ENCODE peak calls at places on chromosome 9, in four cellular contexts. One of them, this sample, is unnamed.
A peak's percentile ranks its signal among the peaks of the same experiment; 100 is the strongest.

GRCh38 chr9:122179054-122179689 is 19.5 kb downstream of the MORN5 start:
- DNase-seq in esophagus muscularis mucosa: no peak
- DNase-seq in heart left ventricle: no peak
- DNase-seq in A549: no peak
- DNase-seq in this sample: no peak

GRCh38 chr9:127931092-127931881 is 710 bp upstream of the PIP5KL1 start:
- DNase-seq in A549: peak; percentile 86
- DNase-seq in heart left ventricle: no peak
- DNase-seq in esophagus muscularis mucosa: no peak
- DNase-seq in this sample: no peak

GRCh38 chr9:70962761-70963445 is 158.5 kb downstream of the TRPM3 start:
- DNase-seq in heart left ventricle: no peak
- DNase-seq in esophagus muscularis mucosa: no peak
- DNase-seq in A549: no peak
- DNase-seq in this sample: no peak

GRCh38 chr9:133125706-133126696 is 5.0 kb upstream of the RALGDS start:
- DNase-seq in A549: no peak
- DNase-seq in heart left ventricle: peak; percentile 64
- DNase-seq in esophagus muscularis mucosa: no peak
- DNase-seq in this sample: no peak

GRCh38 chr9:133823189-133824105 is 85.3 kb upstream of the SARDH start:
- DNase-seq in heart left ventricle: no peak
- DNase-seq in esophagus muscularis mucosa: no peak
- DNase-seq in A549: no peak
- DNase-seq in this sample: no peak

GRCh38 chr9:95316794-95317118 is 753 bp downstream of the FANCC start:
- DNase-seq in A549: peak; percentile 90
- DNase-seq in heart left ventricle: peak; percentile 49
- DNase-seq in esophagus muscularis mucosa: no peak
- DNase-seq in this sample: peak; percentile 62

GRCh38 chr9:38643456-38644173 is 23.2 kb upstream of the ANKRD18A start:
- DNase-seq in esophagus muscularis mucosa: no peak
- DNase-seq in A549: no peak
- DNase-seq in heart left ventricle: no peak
- DNase-seq in this sample: no peak

GRCh38 chr9:138117101-138117750 is 239.6 kb downstream of the CACNA1B start:
- DNase-seq in A549: no peak
- DNase-seq in heart left ventricle: no peak
- DNase-seq in esophagus muscularis mucosa: no peak
- DNase-seq in this sample: no peak

GRCh38 chr9:117411547-117411946 is 3.3 kb downstream of the ASTN2 start:
- DNase-seq in A549: peak; percentile 51
- DNase-seq in esophagus muscularis mucosa: no peak
- DNase-seq in heart left ventricle: no peak
- DNase-seq in this sample: peak; percentile 23

GRCh38 chr9:122402403-122403268 is 31.8 kb downstream of the PTGS1 start:
- DNase-seq in A549: peak; percentile 91
- DNase-seq in esophagus muscularis mucosa: peak; percentile 90
- DNase-seq in heart left ventricle: no peak
- DNase-seq in this sample: no peak

GRCh38 chr9:70438341-70438924 is 24.0 kb upstream of the KLF9 start:
- DNase-seq in esophagus muscularis mucosa: no peak
- DNase-seq in A549: peak; percentile 77
- DNase-seq in heart left ventricle: peak; percentile 68
- DNase-seq in this sample: peak; percentile 69

GRCh38 chr9:89448821-89449220 is 49.1 kb downstream of the SEMA4D start:
- DNase-seq in A549: no peak
- DNase-seq in heart left ventricle: no peak
- DNase-seq in esophagus muscularis mucosa: no peak
- DNase-seq in this sample: no peak
- H3K4me1 ChIP-seq in A549: no peaks in the 10 kb centered on the region
- H3K4me1 ChIP-seq in heart left ventricle: no peaks in the 10 kb centered on the region
- H3K4me1 ChIP-seq in esophagus muscularis mucosa: peaks cover 3% of the 10 kb centered on the region
- H3K4me1 ChIP-seq in this sample: no peaks in the 10 kb centered on the region

DNA sequence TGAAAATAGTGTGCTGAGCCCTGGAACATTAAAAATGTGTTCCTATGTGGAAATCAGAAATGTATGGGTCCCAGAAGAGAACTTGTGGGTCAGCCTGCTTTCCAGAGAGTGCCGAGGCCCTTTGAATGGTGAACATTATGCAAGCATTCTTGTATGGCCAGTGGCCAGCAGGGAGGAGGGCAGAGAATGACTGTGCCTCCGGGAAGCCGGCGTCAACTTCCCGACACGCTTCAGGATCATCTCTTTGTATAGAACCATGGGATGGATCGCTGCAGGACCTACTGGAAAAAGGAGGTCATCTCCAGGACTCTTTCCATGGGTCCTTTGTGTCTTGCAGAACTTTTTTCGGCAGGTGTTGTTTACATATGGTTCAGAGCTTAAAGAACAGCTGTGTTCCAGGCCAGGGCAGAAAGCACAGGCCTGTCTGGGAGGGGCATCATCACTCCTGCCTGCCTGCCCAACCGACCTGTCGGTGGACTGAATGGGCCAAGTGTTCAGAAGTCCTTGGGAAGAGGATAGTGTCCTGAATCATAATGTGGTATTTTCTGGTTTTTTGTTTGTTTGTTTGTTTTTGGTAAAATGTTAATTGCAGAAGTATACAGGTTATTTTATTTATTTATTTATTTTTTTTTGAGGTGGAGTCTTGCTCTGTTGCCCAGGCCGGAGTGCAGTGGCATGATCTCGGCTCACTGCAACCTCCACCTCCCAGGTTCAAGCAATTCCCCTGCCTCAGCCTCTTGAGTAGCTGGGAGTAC is 9.0 kb downstream of the PRRC2B start:
- DNase-seq in esophagus muscularis mucosa: peak; percentile 97
- DNase-seq in heart left ventricle: peak; percentile 87
- DNase-seq in A549: peak; percentile 79
- DNase-seq in this sample: peak; percentile 95
- H3K4me3 ChIP-seq in esophagus muscularis mucosa: peak overlapping the region; percentile 38
- H3K4me3 ChIP-seq in heart left ventricle: no peak overlapping the region
- H3K4me3 ChIP-seq in A549: peak overlapping the region; percentile 5
- H3K4me3 ChIP-seq in this sample: no peak overlapping the region

GRCh38 chr9:113484258-113484730 is 20.8 kb downstream of the RGS3 start:
- DNase-seq in esophagus muscularis mucosa: no peak
- DNase-seq in heart left ventricle: peak; percentile 82
- DNase-seq in A549: peak; percentile 26
- DNase-seq in this sample: peak; percentile 94
- TF ChIP-seq POLR2A in esophagus muscularis mucosa: no peak
- TF ChIP-seq POLR2A in heart left ventricle: no peak
- TF ChIP-seq POLR2A in A549: no peak
- TF ChIP-seq POLR2A in this sample: no peak

GRCh38 chr9:136321561-136321960 is 5.8 kb upstream of the GPSM1 start:
- DNase-seq in A549: no peak
- DNase-seq in esophagus muscularis mucosa: no peak
- DNase-seq in heart left ventricle: no peak
- DNase-seq in this sample: no peak
- H3K4me1 ChIP-seq in A549: peaks cover 2% of the 10 kb centered on the region
- H3K4me1 ChIP-seq in esophagus muscularis mucosa: peaks cover 17% of the 10 kb centered on the region
- H3K4me1 ChIP-seq in heart left ventricle: peaks cover 6% of the 10 kb centered on the region
- H3K4me1 ChIP-seq in this sample: peaks cover 14% of the 10 kb centered on the region

DNA sequence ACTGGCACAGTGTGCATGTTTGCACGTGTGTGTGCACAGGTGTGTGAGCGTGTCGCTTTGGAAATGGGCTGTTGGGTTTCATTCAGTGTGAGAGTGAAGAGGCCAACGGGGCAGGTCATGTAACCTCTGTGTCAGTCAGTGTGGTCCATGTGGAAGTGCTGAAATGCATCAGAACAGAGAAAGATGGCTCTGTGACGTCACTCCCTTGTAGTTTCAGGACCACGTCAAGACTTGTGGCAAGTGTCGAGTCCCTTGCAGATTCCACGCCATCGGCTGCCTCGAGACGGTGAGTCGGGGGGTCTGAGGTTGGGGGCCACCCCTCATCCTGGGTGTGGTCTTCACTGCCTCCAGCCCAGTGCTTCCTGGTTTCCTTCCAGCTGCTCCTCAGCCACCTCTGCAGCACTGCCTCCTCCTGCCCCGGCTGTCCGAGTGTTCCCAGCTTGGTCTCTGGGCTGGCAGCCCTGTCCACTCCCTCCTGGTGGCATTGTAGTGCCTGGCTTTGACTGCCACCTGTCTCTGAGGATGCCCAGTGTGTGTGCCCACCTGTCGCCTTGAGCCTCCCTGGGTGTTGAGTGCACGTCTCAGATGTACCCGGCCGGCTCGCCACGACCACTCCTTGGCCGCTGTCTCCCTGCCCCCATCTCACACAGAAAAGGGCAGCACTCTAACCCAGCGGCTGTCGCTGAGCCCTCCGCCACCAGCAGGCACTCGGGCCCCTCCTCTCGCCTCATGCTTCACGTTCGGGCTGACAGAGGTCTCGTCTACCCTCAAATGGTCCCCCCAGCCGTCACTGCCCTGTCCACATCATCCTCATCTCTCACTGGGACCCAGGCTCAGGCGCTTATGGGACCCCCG is 28.0 kb downstream of the FBXW5 start:
- DNase-seq in esophagus muscularis mucosa: no peak
- DNase-seq in heart left ventricle: no peak
- DNase-seq in A549: no peak
- DNase-seq in this sample: no peak
- H3K4me3 ChIP-seq in esophagus muscularis mucosa: no peak overlapping the region
- H3K4me3 ChIP-seq in heart left ventricle: no peak overlapping the region
- H3K4me3 ChIP-seq in A549: no peak overlapping the region
- H3K4me3 ChIP-seq in this sample: no peak overlapping the region

GRCh38 chr9:107283621-107284616 is 840 bp downstream of the RAD23B start:
- DNase-seq in esophagus muscularis mucosa: no peak
- DNase-seq in A549: peak; percentile 84
- DNase-seq in heart left ventricle: peak; percentile 70
- DNase-seq in this sample: peak; percentile 74
- TF ChIP-seq POLR2A in esophagus muscularis mucosa: no peak
- TF ChIP-seq POLR2A in A549: no peak
- TF ChIP-seq POLR2A in heart left ventricle: no peak
- TF ChIP-seq POLR2A in this sample: peak; percentile 6